ENCODE peak calls at places on chromosomes 4 and X, in five cellular contexts. P is LoVo, Y is EL, D is hippocampal formation, N is osteocyte. M is an unnamed sample.

GRCh38 chrX:56231706-56232105 is 450 bp upstream of the KLF8 start:
- DNase-seq in P (no peak), Y (no peak), D (no peak), N (no peak), M (no peak)

GRCh38 chr4:10158355-10158942 is 41.9 kb upstream of the WDR1 start:
- DNase-seq in P (no peak), Y (no peak), D (no peak), N (no peak), M (no peak)

GRCh38 chrX:41923925-41924693 is 755 bp upstream of the CASK start:
- DNase-seq in P (peak; percentile 60), Y (peak; percentile 31), D (no peak), N (no peak), M (peak; percentile 22)

GRCh38 chr4:169404959-169405358 is 134.2 kb upstream of the SH3RF1 start:
- DNase-seq in P (no peak), Y (no peak), D (no peak), N (no peak), M (no peak)

GRCh38 chr4:15186149-15186548 is 183.9 kb downstream of the CPEB2 start:
- DNase-seq in P (no peak), Y (peak; percentile 23), D (no peak), N (no peak), M (no peak)

GRCh38 chrX:131235768-131236167 is 53.3 kb downstream of the IGSF1 start:
- DNase-seq in P (no peak), Y (no peak), D (no peak), N (no peak), M (no peak)

GRCh38 chr4:186699298-186699697 is 24.4 kb downstream of the FAT1 start:
- DNase-seq in P (peak; percentile 38), Y (no peak), D (no peak), N (no peak), M (no peak)

GRCh38 chr4:176547005-176547404 is 227.2 kb downstream of the SPCS3 start:
- DNase-seq in P (no peak), Y (peak; percentile 79), D (no peak), N (no peak), M (no peak)

GRCh38 chr4:152591361-152591760 is 55.5 kb upstream of the FBXW7 start:
- DNase-seq in P (no peak), Y (peak; percentile 39), D (no peak), N (no peak), M (no peak)

GRCh38 chrX:29172880-29173279 is 585.6 kb downstream of the IL1RAPL1 start:
- DNase-seq in P (no peak), Y (no peak), D (no peak), N (no peak), M (no peak)

GRCh38 chrX:78331708-78332107 is 4.3 kb upstream of the CYSLTR1 start:
- DNase-seq in P (no peak), Y (no peak), D (no peak), N (no peak), M (no peak)

GRCh38 chr4:159374749-159375535 is 272.1 kb downstream of the RAPGEF2 start:
- DNase-seq in P (no peak), Y (no peak), D (no peak), N (no peak), M (no peak)